ENCODE peak calls at places on chromosomes 4 and X, in five cellular contexts. W is neural crest cell, G is HepG2, M is AG04450, T is upper lobe of left lung. S is an unnamed sample.

GRCh38 chr4:145907363-145907762 is 31.3 kb downstream of the ZNF827 start:
- DNase-seq in W (no peak), G (no peak), M (no peak), T (no peak), S (no peak)

GRCh38 chr4:37632836-37633235 is 53.3 kb downstream of the RELL1 start:
- DNase-seq in W (no peak), G (no peak), M (no peak), T (no peak), S (no peak)

GRCh38 chr4:11194431-11194830 is 234.3 kb downstream of the HS3ST1 start:
- DNase-seq in W (no peak), G (no peak), M (no peak), T (no peak), S (no peak)

GRCh38 chrX:14641681-14642655 is 112.6 kb downstream of the GLRA2 start:
- DNase-seq in W (no peak), G (no peak), M (no peak), T (no peak), S (no peak)

GRCh38 chr4:5366421-5366820 is 315.1 kb downstream of the STK32B start:
- DNase-seq in W (no peak), G (no peak), M (no peak), T (peak), S (no peak)

GRCh38 chr4:87011340-87012034 is 76.7 kb downstream of the AFF1 start:
- DNase-seq in W (no peak), G (no peak), M (no peak), T (no peak), S (no peak)

GRCh38 chrX:115339441-115340025 is 50.0 kb downstream of the LUZP4 start:
- DNase-seq in W (no peak), G (no peak), M (no peak), T (no peak), S (no peak)

GRCh38 chr4:100070868-100071267 is 119.4 kb downstream of the DDIT4L start:
- DNase-seq in W (no peak), G (no peak), M (no peak), T (no peak), S (no peak)

GRCh38 chr4:6105311-6105911 is 87.2 kb upstream of the C4orf50 start:
- DNase-seq in W (no peak), G (no peak), M (no peak), T (no peak), S (no peak)

GRCh38 chr4:66956852-66957251 is 588.5 kb downstream of the CENPC start:
- DNase-seq in W (no peak), G (no peak), M (no peak), T (no peak), S (no peak)

GRCh38 chrX:153782324-153782723 is 1.5 kb downstream of the SRPK3 start:
- DNase-seq in W (no peak), G (no peak), M (no peak), T (no peak), S (no peak)
- TF ChIP-seq CTCF in W (no peak), G (peak), M (no peak), T (no peak), S (no peak)

GRCh38 chr4:13535118-13535517 is 9.2 kb downstream of the NKX3-2 start:
- DNase-seq in W (no peak), G (no peak), M (no peak), T (no peak), S (no peak)

GRCh38 chr4:13536607-13537006 is 7.7 kb downstream of the NKX3-2 start:
- DNase-seq in W (no peak), G (no peak), M (no peak), T (no peak), S (no peak)

GRCh38 chr4:13534344-13535063 is 9.8 kb downstream of the NKX3-2 start:
- DNase-seq in W (no peak), G (no peak), M (no peak), T (peak), S (no peak)

GRCh38 chr4:13537011-13537831 is 7.1 kb downstream of the NKX3-2 start:
- DNase-seq in W (no peak), G (no peak), M (no peak), T (no peak), S (no peak)

DNA sequence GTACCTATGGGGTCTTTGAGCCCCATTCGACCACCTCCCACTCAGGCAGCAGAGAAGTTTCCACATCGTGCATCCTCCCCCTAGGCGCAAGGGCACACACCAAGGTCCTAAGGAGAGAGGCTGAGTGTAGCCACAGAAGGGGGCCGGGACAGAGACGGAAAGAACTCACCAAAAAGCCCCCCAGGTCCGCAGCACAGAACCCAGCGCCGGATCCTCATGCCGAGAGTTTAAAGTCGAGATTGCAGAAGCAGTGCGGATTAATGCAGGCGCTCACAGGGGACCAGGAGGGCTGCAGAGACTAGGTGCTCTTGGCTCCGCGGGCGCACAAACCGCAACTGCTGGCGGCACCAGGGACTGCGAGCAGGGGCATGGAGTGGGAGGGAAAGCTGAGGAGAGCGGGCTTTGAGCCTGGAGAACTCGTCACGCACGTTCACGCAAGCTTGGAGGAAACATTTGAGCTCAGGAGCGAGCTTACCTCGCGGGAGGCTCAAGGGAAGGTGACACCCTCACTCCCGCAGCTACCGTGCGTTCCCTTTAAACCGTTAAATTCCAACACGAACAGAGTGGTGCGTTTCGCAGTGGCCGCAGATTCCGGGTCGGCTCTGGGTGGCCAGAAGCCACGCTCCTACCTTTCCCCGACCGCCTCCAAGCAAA is 8.5 kb downstream of the NKX3-2 start:
- DNase-seq in W (no peak), G (no peak), M (no peak), T (peak), S (no peak)
- TF ChIP-seq CTCF in W (no peak), G (no peak), M (no peak), T (no peak), S (peak)

GRCh38 chr4:184400375-184400870 is 73.9 kb downstream of the IRF2 start:
- DNase-seq in W (no peak), G (no peak), M (peak), T (no peak), S (no peak)
- TF ChIP-seq CTCF in W (no peak), G (no peak), M (peak), T (no peak), S (no peak)

DNA sequence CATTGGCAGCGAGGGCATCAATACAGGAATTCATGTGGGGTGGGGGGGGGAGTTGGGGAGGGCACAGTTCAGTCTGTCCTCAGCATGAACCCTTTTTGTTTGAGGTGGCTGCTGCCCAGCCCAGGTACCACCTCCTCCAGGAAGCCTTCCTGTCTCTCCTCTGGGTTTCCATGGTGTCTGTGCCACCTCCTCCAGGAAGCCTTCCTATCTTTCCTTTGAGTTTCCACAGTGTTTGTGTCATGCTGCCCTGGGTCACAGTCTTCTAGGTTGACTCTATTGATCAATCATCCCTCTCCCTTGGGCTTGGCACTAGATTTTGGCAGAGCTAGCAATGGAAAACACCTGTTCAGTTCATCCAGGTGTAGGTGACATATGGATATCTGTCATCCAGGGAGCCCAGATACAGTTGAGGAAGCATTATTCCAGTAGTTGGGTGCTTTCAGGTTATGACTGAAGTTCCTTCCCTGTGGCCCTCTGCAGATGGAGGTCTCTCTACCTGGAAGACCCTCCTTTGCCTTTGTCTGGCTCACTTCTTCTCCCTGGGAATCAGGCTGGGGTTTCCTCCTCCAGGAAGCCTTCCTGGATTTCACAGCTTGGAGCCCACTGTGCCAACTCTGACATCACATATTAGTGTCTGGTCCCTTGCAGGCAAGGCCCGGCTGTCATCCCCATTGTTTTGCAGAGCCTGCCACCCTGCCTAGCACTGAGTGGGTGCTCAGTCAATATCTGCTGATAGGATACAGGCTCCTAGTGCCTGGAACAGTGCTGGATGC is 96.6 kb downstream of the SORCS2 start:
- DNase-seq in W (no peak), G (no peak), M (no peak), T (no peak), S (no peak)
- TF ChIP-seq CTCF in W (no peak), G (no peak), M (no peak), T (no peak), S (no peak)

S was measured in progenitor cell of endocrine pancreas.